ENCODE peak calls at places on chromosomes 5 and 9, in four cellular contexts. C is HCT116, D is esophagus muscularis mucosa, Y is A549. P is an unnamed sample. For H3K4me1, the result is how much of the 10 kb centered on the place peaks cover.

GRCh38 chr9:137077010-137077747 is at the start of gene UAP1L1:
- DNase-seq in C (no peak), Y (peak), D (peak), P (no peak)

GRCh38 chr5:155027993-155028629 is 14.6 kb downstream of the KIF4B start:
- DNase-seq in C (peak), D (no peak), Y (peak), P (no peak)

GRCh38 chr9:133386338-133386737 is 10.2 kb downstream of the STKLD1 start:
- DNase-seq in Y (no peak), D (no peak), C (no peak), P (no peak)

GRCh38 chr9:134331186-134332025 is 5.2 kb downstream of the RXRA start:
- DNase-seq in D (no peak), C (no peak), Y (no peak), P (no peak)

GRCh38 chr9:125521462-125522327 is 185.3 kb downstream of the MAPKAP1 start:
- DNase-seq in Y (peak), D (no peak), C (peak), P (no peak)

GRCh38 chr5:69217154-69217731 is 17.4 kb upstream of the CDK7 start:
- DNase-seq in Y (no peak), C (no peak), D (no peak), P (no peak)

GRCh38 chr9:107755267-107755666 is 265.7 kb upstream of the KLF4 start:
- DNase-seq in Y (peak), D (no peak), C (peak), P (no peak)

GRCh38 chr5:124064956-124065355 is 553.0 kb downstream of the CSNK1G3 start:
- DNase-seq in Y (no peak), D (no peak), C (no peak), P (no peak)

GRCh38 chr9:128771094-128771721 is 519 bp downstream of the ZER1 start:
- DNase-seq in D (no peak), Y (no peak), C (no peak), P (no peak)

GRCh38 chr5:125348936-125349335 is 602.5 kb upstream of the ZNF608 start:
- DNase-seq in Y (no peak), D (no peak), C (no peak), P (no peak)

GRCh38 chr9:109355564-109356297 is 34.9 kb upstream of the EPB41L4B start:
- DNase-seq in D (no peak), C (no peak), Y (no peak), P (no peak)

GRCh38 chr9:128182872-128183528 is 8.4 kb downstream of the CIZ1 start:
- DNase-seq in D (no peak), C (no peak), Y (no peak), P (no peak)

GRCh38 chr5:126851441-126852103 is 74.6 kb downstream of the LMNB1 start:
- DNase-seq in C (no peak), Y (no peak), D (peak), P (no peak)

GRCh38 chr9:121325387-121325786 is 44.7 kb downstream of the STOM start:
- DNase-seq in C (no peak), Y (no peak), D (no peak), P (no peak)

GRCh38 chr9:107438211-107439030 is 51.1 kb downstream of the KLF4 start:
- DNase-seq in Y (no peak), D (no peak), C (no peak), P (no peak)

GRCh38 chr5:38257236-38258036 is 923 bp upstream of the EGFLAM start:
- DNase-seq in C (no peak), Y (no peak), D (no peak), P (no peak)
- H3K4me3 ChIP-seq in C (no peak), Y (no peak), D (peak), P (peak)

DNA sequence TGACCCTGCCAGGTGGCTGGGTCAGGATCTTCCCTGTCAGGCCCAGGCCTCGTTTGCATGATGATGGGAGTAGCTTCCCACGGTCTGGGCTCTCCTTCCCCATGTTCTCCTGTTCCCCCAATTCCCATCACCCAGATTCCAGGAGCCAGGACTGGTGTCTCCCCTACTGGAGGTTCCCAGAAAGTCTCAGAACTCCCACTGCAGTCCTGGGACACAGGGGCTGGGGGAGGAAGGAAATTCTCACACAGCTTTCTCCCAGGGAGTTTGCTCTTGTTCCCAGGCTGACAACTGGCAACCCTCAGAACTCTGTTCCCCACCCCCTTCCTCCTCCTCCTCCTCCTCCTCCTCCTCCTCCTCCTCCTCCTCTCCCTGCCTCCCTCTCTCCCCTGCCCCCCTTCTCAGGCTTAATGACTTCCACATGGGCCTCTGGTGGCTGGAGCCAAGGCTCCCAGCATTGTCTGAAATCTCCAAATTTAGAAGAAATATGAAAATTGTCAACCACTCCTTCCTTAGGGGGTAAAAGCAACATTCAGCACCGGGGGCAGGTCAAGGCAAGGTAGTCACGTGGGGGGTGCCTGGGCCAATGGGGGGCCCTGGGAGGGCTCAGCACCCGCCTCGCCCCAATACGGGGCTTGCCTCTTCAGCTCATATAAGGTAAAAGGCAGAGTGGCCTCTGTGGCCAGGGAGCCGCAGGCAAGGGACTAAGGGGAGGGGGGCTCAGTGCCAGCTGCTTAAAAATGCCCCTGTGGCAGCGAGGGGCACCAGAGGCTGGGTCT is 27.3 kb upstream of the IL17B start:
- DNase-seq in C (no peak), Y (no peak), D (no peak), P (no peak)
- TF ChIP-seq POLR2A in C (no peak), Y (no peak), D (no peak), P (no peak)

DNA sequence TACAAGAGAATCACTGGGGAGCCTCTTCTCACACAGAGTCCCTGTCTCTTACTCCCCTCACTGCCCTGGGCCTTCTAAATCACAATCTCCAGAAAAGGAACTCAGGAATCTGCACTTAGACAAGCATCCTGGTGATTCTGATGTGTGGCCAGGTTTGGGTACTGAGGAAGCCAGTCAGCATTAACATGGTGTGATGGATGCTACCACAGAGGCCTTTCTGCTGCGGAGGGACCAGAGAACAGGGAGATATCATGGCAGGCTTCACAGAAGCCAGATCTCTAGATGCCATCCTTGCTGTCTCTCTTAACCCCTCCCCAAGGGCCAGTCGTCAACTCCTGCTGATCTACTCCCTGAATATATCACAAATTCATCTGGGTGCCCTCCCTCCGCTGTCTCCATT is 1.6 kb downstream of the ANKS6 start:
- DNase-seq in D (no peak), C (no peak), Y (no peak), P (no peak)
- H3K4me1 ChIP-seq in D (half or more), C (under half), Y (under half), P (under half)

GRCh38 chr9:70577671-70578070 is 163.2 kb upstream of the KLF9 start:
- DNase-seq in D (no peak), C (no peak), Y (no peak), P (no peak)
- H3K4me3 ChIP-seq in D (no peak), C (no peak), Y (no peak), P (no peak)

GRCh38 chr5:177454397-177455035 is 7.9 kb downstream of the PRR7 start:
- DNase-seq in Y (peak), C (peak), D (peak), P (peak)
- TF ChIP-seq POLR2A in Y (no peak), C (no peak), D (no peak), P (no peak)